ENCODE peak calls at places on chromosomes 1 and 21, in eight cellular contexts. R is cardiac fibroblast; K is substantia nigra; H is ureter; Q is stimulated activated CD8-positive, alpha-beta memory T cell treated with anti-CD3 and anti-CD28 coated beads, Interleukin-12 subunit alpha, Interleukin-12 subunit beta, amount 100 ng/mL, for 4 hours; D is fibroblast of lung; L is SW480; S is GM12891. Y is an unnamed sample.

GRCh38 chr1:69404486-69404885 is 163.2 kb upstream of the LRRC7 start:
- DNase-seq in D (no peak), Q (no peak), S (no peak), K (no peak), R (no peak), L (no peak), H (no peak), Y (no peak)

GRCh38 chr1:46221749-46222148 is 18.6 kb downstream of the LURAP1 start:
- DNase-seq in K (peak), D (no peak), H (no peak), S (no peak), L (peak), Q (no peak), R (no peak), Y (no peak)

GRCh38 chr1:24102966-24103365 is 9.0 kb downstream of the MYOM3 start:
- DNase-seq in R (peak), D (no peak), K (no peak), H (no peak), S (no peak), L (no peak), Q (no peak), Y (no peak)

GRCh38 chr1:223189903-223190724 is 47.1 kb upstream of the TLR5 start:
- DNase-seq in K (no peak), D (no peak), R (no peak), H (no peak), Q (peak), L (peak), S (no peak), Y (no peak)

GRCh38 chr1:86774305-86775304 is 70.2 kb downstream of the SH3GLB1 start:
- DNase-seq in R (peak), Q (peak), S (no peak), L (peak), D (peak), K (peak), H (peak), Y (no peak)

GRCh38 chr1:175356727-175357126 is 164.2 kb upstream of the KIAA0040 start:
- DNase-seq in Q (no peak), K (no peak), L (no peak), R (no peak), S (no peak), D (no peak), H (no peak), Y (no peak)

GRCh38 chr1:21586926-21587601 is 77.8 kb downstream of the ALPL start:
- DNase-seq in R (peak), K (no peak), Q (no peak), L (peak), H (peak), S (no peak), D (peak), Y (no peak)

GRCh38 chr1:154945160-154945961 is 8.8 kb upstream of the PMVK start:
- DNase-seq in Q (no peak), L (no peak), S (no peak), K (no peak), R (no peak), D (no peak), H (no peak), Y (no peak)

GRCh38 chr1:53525595-53525994 is 66.4 kb downstream of the DMRTB1 start:
- DNase-seq in Q (no peak), L (no peak), S (no peak), R (no peak), D (no peak), K (no peak), H (no peak), Y (no peak)

GRCh38 chr1:101697057-101697456 is 299.7 kb downstream of the OLFM3 start:
- DNase-seq in H (no peak), Q (no peak), R (peak), K (no peak), S (no peak), L (no peak), D (peak), Y (no peak)

GRCh38 chr1:110605901-110606783 is at the start of gene KCNA2:
- DNase-seq in K (peak), S (no peak), L (no peak), H (no peak), R (peak), D (no peak), Q (no peak), Y (no peak)

GRCh38 chr1:101769520-101769919 is 227.2 kb downstream of the OLFM3 start:
- DNase-seq in K (no peak), Q (no peak), D (no peak), H (no peak), L (peak), S (no peak), R (peak), Y (no peak)

GRCh38 chr1:56788588-56788987 is 30.6 kb downstream of the FYB2 start:
- DNase-seq in R (peak), D (no peak), L (no peak), Q (no peak), S (no peak), H (peak), K (no peak), Y (no peak)

GRCh38 chr1:3599286-3599811 is 12.0 kb downstream of the MEGF6 start:
- DNase-seq in Q (no peak), R (no peak), S (no peak), D (no peak), L (no peak), K (no peak), H (no peak), Y (no peak)

GRCh38 chr21:45509566-45510465 is 32.4 kb downstream of the SLC19A1 start:
- DNase-seq in R (no peak), Q (no peak), S (no peak), H (no peak), L (no peak), K (no peak), D (no peak), Y (no peak)

GRCh38 chr1:46086581-46086980 is 45.8 kb downstream of the PIK3R3 start:
- DNase-seq in H (no peak), S (no peak), R (no peak), K (no peak), L (no peak), Q (no peak), D (no peak), Y (no peak)

GRCh38 chr1:164796916-164797315 is 237.9 kb downstream of the PBX1 start:
- DNase-seq in S (no peak), H (no peak), R (no peak), L (no peak), K (no peak), Q (no peak), D (no peak), Y (no peak)

GRCh38 chr1:240294566-240294965 is 202.9 kb downstream of the FMN2 start:
- DNase-seq in Q (no peak), D (no peak), L (no peak), S (no peak), H (no peak), R (no peak), K (no peak), Y (no peak)

GRCh38 chr1:110055493-110056283 is 14.8 kb downstream of the ALX3 start:
- DNase-seq in S (no peak), K (no peak), L (no peak), D (peak), Q (no peak), R (peak), H (no peak), Y (no peak)

GRCh38 chr1:155859881-155860841 is 794 bp downstream of the SYT11 start:
- DNase-seq in L (no peak), K (peak), H (peak), S (peak), Q (peak), D (peak), R (peak), Y (peak)

GRCh38 chr1:232398823-232399222 is 231.1 kb downstream of the SIPA1L2 start:
- DNase-seq in K (no peak), H (no peak), D (no peak), Q (no peak), S (no peak), L (no peak), R (no peak), Y (no peak)

GRCh38 chr21:27532081-27532480 is 565.2 kb upstream of the ADAMTS5 start:
- DNase-seq in S (no peak), K (no peak), L (peak), D (peak), Q (no peak), H (no peak), R (peak), Y (no peak)

GRCh38 chr1:116211294-116211693 is 100.1 kb downstream of the MAB21L3 start:
- DNase-seq in K (no peak), L (no peak), H (no peak), D (no peak), R (no peak), Q (no peak), S (no peak), Y (no peak)

GRCh38 chr21:15130751-15131150 is 66.0 kb upstream of the NRIP1 start:
- DNase-seq in S (no peak), D (no peak), K (no peak), R (no peak), H (no peak), L (no peak), Q (no peak), Y (no peak)

GRCh38 chr1:205071801-205072200 is 12.5 kb downstream of the TMEM81 start:
- DNase-seq in S (no peak), R (no peak), L (no peak), H (no peak), D (no peak), K (peak), Q (no peak), Y (no peak)

GRCh38 chr1:7440154-7440553 is 330.9 kb upstream of the VAMP3 start:
- DNase-seq in D (no peak), R (no peak), K (no peak), L (no peak), Q (no peak), S (no peak), H (no peak), Y (no peak)

GRCh38 chr21:10418649-10419048 is 102.7 kb upstream of the TPTE start:
- DNase-seq in L (no peak), D (no peak), Q (no peak), H (no peak), K (no peak), R (no peak), S (no peak), Y (no peak)

GRCh38 chr1:36703526-36704208 is 221.0 kb upstream of the CSF3R start:
- DNase-seq in K (peak), H (peak), L (peak), Q (no peak), S (peak), R (peak), D (peak), Y (peak)

Y was measured in GM12892.